ENCODE peak calls at places on chromosomes 3 and 15, in nine cellular contexts. E is stomach; L is stimulated activated CD8-positive, alpha-beta memory T cell treated with anti-CD3 and anti-CD28 coated beads, Interleukin-7, amount 100 ng/mL, for 1 hour; X is nucleus accumbens; T is A549; M is T-helper 2 cell; V is uterus; P is fibroblast of mammary gland; H is frontal cortex. S is an unnamed sample.

GRCh38 chr3:122957707-122958210 is 69.8 kb downstream of the SEMA5B start:
- DNase-seq in H (no peak), T (no peak), E (no peak), X (no peak), P (peak), L (no peak), V (no peak), M (no peak), S (peak)

GRCh38 chr3:14847613-14848541 is 29.1 kb downstream of the FGD5 start:
- DNase-seq in E (peak), X (no peak), P (no peak), L (no peak), M (no peak), T (no peak), V (peak), H (no peak), S (peak)

GRCh38 chr3:112569265-112569664 is 7.4 kb downstream of the SLC35A5 start:
- DNase-seq in H (no peak), T (no peak), X (no peak), V (no peak), L (no peak), E (no peak), M (no peak), P (no peak), S (no peak)

GRCh38 chr3:45113625-45114050 is 32.5 kb downstream of the CDCP1 start:
- DNase-seq in P (no peak), X (no peak), H (no peak), L (no peak), V (peak), E (peak), T (no peak), M (no peak), S (no peak)

GRCh38 chr15:39499701-39500100 is 81.2 kb upstream of the THBS1 start:
- DNase-seq in E (no peak), L (no peak), P (peak), T (no peak), V (no peak), H (no peak), M (no peak), X (no peak), S (no peak)

GRCh38 chr3:143283432-143284128 is 164.0 kb downstream of the CHST2 start:
- DNase-seq in T (no peak), P (peak), M (no peak), H (no peak), E (no peak), X (no peak), L (no peak), V (no peak), S (no peak)

GRCh38 chr3:127042634-127043033 is 59.7 kb downstream of the PLXNA1 start:
- DNase-seq in H (no peak), L (no peak), M (no peak), T (no peak), P (no peak), E (no peak), V (no peak), X (no peak), S (no peak)

GRCh38 chr3:37734886-37735285 is 126.8 kb upstream of the CTDSPL start:
- DNase-seq in H (no peak), V (no peak), L (no peak), M (no peak), X (no peak), T (no peak), E (no peak), P (no peak), S (no peak)

GRCh38 chr3:102974333-102974732 is 539.5 kb downstream of the ZPLD1 start:
- DNase-seq in P (no peak), E (no peak), X (no peak), L (no peak), H (no peak), T (no peak), V (no peak), M (no peak), S (no peak)

GRCh38 chr15:70451861-70452653 is 311.3 kb downstream of the UACA start:
- DNase-seq in H (no peak), M (no peak), V (no peak), X (no peak), E (peak), P (no peak), L (no peak), T (no peak), S (peak)

GRCh38 chr3:29759443-29760033 is 478.7 kb downstream of the RBMS3 start:
- DNase-seq in X (no peak), E (no peak), V (no peak), T (no peak), L (no peak), P (peak), H (no peak), M (no peak), S (no peak)

GRCh38 chr15:66390670-66391069 is 4.0 kb downstream of the MAP2K1 start:
- DNase-seq in P (peak), X (no peak), H (no peak), V (no peak), L (no peak), M (no peak), T (no peak), E (no peak), S (no peak)

GRCh38 chr3:184513276-184514150 is 48.1 kb upstream of the EPHB3 start:
- DNase-seq in P (peak), E (peak), H (peak), T (peak), M (peak), V (peak), L (peak), X (peak), S (peak)

GRCh38 chr15:36632196-36632595 is 52.8 kb downstream of the CDIN1 start:
- DNase-seq in M (no peak), H (no peak), V (no peak), P (peak), E (no peak), L (no peak), X (no peak), T (no peak), S (no peak)

GRCh38 chr15:69543681-69544080 is 91.1 kb downstream of the RPLP1 start:
- DNase-seq in M (no peak), E (no peak), T (no peak), P (no peak), X (no peak), H (no peak), V (no peak), L (no peak), S (no peak)

GRCh38 chr15:61661791-61662190 is 398.5 kb downstream of the VPS13C start:
- DNase-seq in L (no peak), P (peak), V (peak), T (no peak), M (no peak), E (no peak), H (no peak), X (no peak), S (no peak)

GRCh38 chr3:15361494-15362214 is 29.3 kb upstream of the SH3BP5 start:
- DNase-seq in P (peak), H (no peak), L (no peak), X (no peak), M (peak), T (no peak), E (no peak), V (no peak), S (peak)

GRCh38 chr3:56939759-56940323 is 120.6 kb upstream of the SPATA12 start:
- DNase-seq in V (no peak), H (no peak), M (no peak), E (no peak), L (no peak), X (no peak), P (no peak), T (no peak), S (no peak)

GRCh38 chr3:195270350-195271115 is 426 bp downstream of the XXYLT1 start:
- DNase-seq in M (peak), E (no peak), P (peak), L (no peak), X (peak), H (no peak), T (peak), V (peak), S (peak)

GRCh38 chr3:171115667-171116066 is 89.1 kb upstream of the SLC2A2 start:
- DNase-seq in T (no peak), V (no peak), P (peak), E (no peak), H (no peak), L (no peak), X (no peak), M (no peak), S (no peak)

GRCh38 chr3:184525337-184526157 is 36.0 kb upstream of the EPHB3 start:
- DNase-seq in X (no peak), L (no peak), V (no peak), H (peak), T (no peak), M (no peak), E (no peak), P (no peak), S (peak)

GRCh38 chr15:66156310-66156975 is 97.1 kb downstream of the MEGF11 start:
- DNase-seq in V (no peak), L (no peak), H (no peak), P (no peak), T (no peak), M (no peak), X (no peak), E (no peak), S (no peak)

GRCh38 chr15:65909831-65910230 is 40.5 kb downstream of the RAB11A start:
- DNase-seq in H (no peak), V (no peak), T (no peak), X (no peak), M (no peak), E (no peak), P (no peak), L (no peak), S (no peak)

GRCh38 chr15:51139091-51139490 is 44.4 kb upstream of the TNFAIP8L3 start:
- DNase-seq in T (no peak), E (no peak), P (no peak), H (no peak), L (no peak), M (no peak), V (no peak), X (no peak), S (no peak)

GRCh38 chr3:139481116-139481515 is 4.8 kb upstream of the RBP2 start:
- DNase-seq in V (no peak), M (no peak), H (no peak), P (no peak), T (no peak), L (no peak), E (no peak), X (no peak), S (peak)

GRCh38 chr15:74613953-74614743 is 1.5 kb upstream of the CLK3 start:
- DNase-seq in X (no peak), H (no peak), T (peak), L (no peak), M (no peak), P (no peak), E (no peak), V (peak), S (peak)

GRCh38 chr15:51132384-51133139 is 37.9 kb upstream of the TNFAIP8L3 start:
- DNase-seq in H (peak), T (peak), E (no peak), M (no peak), P (peak), L (no peak), V (peak), X (peak), S (peak)

GRCh38 chr3:187968883-187969580 is 184.9 kb upstream of the LPP start:
- DNase-seq in L (no peak), X (no peak), H (no peak), T (no peak), E (no peak), V (no peak), M (no peak), P (peak), S (no peak)

GRCh38 chr15:39403674-39404117 is 177.2 kb upstream of the THBS1 start:
- DNase-seq in X (no peak), H (no peak), P (peak), L (no peak), T (no peak), E (no peak), V (no peak), M (no peak), S (no peak)

S was measured in ELF-1.